ENCODE peak calls at places on chromosomes 16 and 17, in six cellular contexts. One of them, this sample, is unnamed. For H3K9me3, the result is how much of the 10 kb centered on the place peaks cover.

GRCh38 chr16:20707461-20707860 is 10.0 kb upstream of the ACSM1 start:
- DNase-seq in suprapubic skin: no peak
- DNase-seq in thoracic aorta: no peak
- DNase-seq in IMR-90: no peak
- DNase-seq in NT2/D1: no peak
- DNase-seq in PC-3: no peak
- DNase-seq in this sample: no peak

GRCh38 chr17:19702231-19702641 is 14.1 kb downstream of the SLC47A2 start:
- DNase-seq in suprapubic skin: no peak
- DNase-seq in thoracic aorta: no peak
- DNase-seq in IMR-90: no peak
- DNase-seq in NT2/D1: no peak
- DNase-seq in PC-3: no peak
- DNase-seq in this sample: no peak

GRCh38 chr17:4947411-4948165 is 742 bp downstream of the PFN1 start:
- DNase-seq in suprapubic skin: no peak
- DNase-seq in thoracic aorta: no peak
- DNase-seq in IMR-90: peak
- DNase-seq in NT2/D1: no peak
- DNase-seq in PC-3: peak
- DNase-seq in this sample: no peak

GRCh38 chr16:85900031-85900792 is 1.2 kb downstream of the IRF8 start:
- DNase-seq in suprapubic skin: no peak
- DNase-seq in thoracic aorta: no peak
- DNase-seq in IMR-90: no peak
- DNase-seq in NT2/D1: no peak
- DNase-seq in PC-3: no peak
- DNase-seq in this sample: no peak

GRCh38 chr17:66541461-66542182 is 239.2 kb downstream of the PRKCA start:
- DNase-seq in suprapubic skin: no peak
- DNase-seq in thoracic aorta: no peak
- DNase-seq in IMR-90: no peak
- DNase-seq in NT2/D1: no peak
- DNase-seq in PC-3: peak
- DNase-seq in this sample: no peak

GRCh38 chr17:42878123-42878880 is 22.3 kb upstream of the G6PC1 start:
- DNase-seq in suprapubic skin: no peak
- DNase-seq in thoracic aorta: no peak
- DNase-seq in IMR-90: no peak
- DNase-seq in NT2/D1: peak
- DNase-seq in PC-3: no peak
- DNase-seq in this sample: no peak

GRCh38 chr16:50797456-50797855 is 55.6 kb downstream of the CYLD start:
- DNase-seq in suprapubic skin: no peak
- DNase-seq in thoracic aorta: no peak
- DNase-seq in IMR-90: peak
- DNase-seq in NT2/D1: no peak
- DNase-seq in PC-3: no peak
- DNase-seq in this sample: no peak

GRCh38 chr16:3249451-3249850 is 7.0 kb downstream of the MEFV start:
- DNase-seq in suprapubic skin: no peak
- DNase-seq in thoracic aorta: no peak
- DNase-seq in IMR-90: no peak
- DNase-seq in NT2/D1: no peak
- DNase-seq in PC-3: no peak
- DNase-seq in this sample: no peak

GRCh38 chr16:62201911-62202310 is 165.7 kb upstream of the CDH8 start:
- DNase-seq in suprapubic skin: no peak
- DNase-seq in thoracic aorta: no peak
- DNase-seq in IMR-90: no peak
- DNase-seq in NT2/D1: no peak
- DNase-seq in PC-3: no peak
- DNase-seq in this sample: peak

GRCh38 chr16:2250652-2251280 is 621 bp downstream of the ECI1 start:
- DNase-seq in suprapubic skin: peak
- DNase-seq in thoracic aorta: no peak
- DNase-seq in IMR-90: no peak
- DNase-seq in NT2/D1: no peak
- DNase-seq in PC-3: no peak
- DNase-seq in this sample: no peak

GRCh38 chr17:82231562-82232321 is 2.9 kb downstream of the SLC16A3 start:
- DNase-seq in suprapubic skin: peak
- DNase-seq in thoracic aorta: no peak
- DNase-seq in IMR-90: peak
- DNase-seq in NT2/D1: no peak
- DNase-seq in PC-3: peak
- DNase-seq in this sample: no peak

GRCh38 chr16:80459331-80459777 is 81.4 kb upstream of the DYNLRB2 start:
- DNase-seq in suprapubic skin: no peak
- DNase-seq in thoracic aorta: no peak
- DNase-seq in IMR-90: no peak
- DNase-seq in NT2/D1: peak
- DNase-seq in PC-3: no peak
- DNase-seq in this sample: no peak

GRCh38 chr16:11038777-11039176 is 94.4 kb downstream of the CLEC16A start:
- DNase-seq in suprapubic skin: no peak
- DNase-seq in thoracic aorta: no peak
- DNase-seq in IMR-90: no peak
- DNase-seq in NT2/D1: no peak
- DNase-seq in PC-3: peak
- DNase-seq in this sample: no peak

GRCh38 chr17:6567528-6568185 is 11.3 kb upstream of the PITPNM3 start:
- DNase-seq in suprapubic skin: peak
- DNase-seq in thoracic aorta: no peak
- DNase-seq in IMR-90: no peak
- DNase-seq in NT2/D1: no peak
- DNase-seq in PC-3: no peak
- DNase-seq in this sample: no peak

GRCh38 chr16:84138824-84139627 is 6.0 kb downstream of the HSDL1 start:
- DNase-seq in suprapubic skin: no peak
- DNase-seq in thoracic aorta: no peak
- DNase-seq in IMR-90: peak
- DNase-seq in NT2/D1: no peak
- DNase-seq in PC-3: peak
- DNase-seq in this sample: no peak

GRCh38 chr17:14701901-14702300 is 401.0 kb downstream of the HS3ST3B1 start:
- DNase-seq in suprapubic skin: no peak
- DNase-seq in thoracic aorta: no peak
- DNase-seq in IMR-90: no peak
- DNase-seq in NT2/D1: no peak
- DNase-seq in PC-3: no peak
- DNase-seq in this sample: no peak

GRCh38 chr17:79610151-79610645 is 653 bp downstream of the RBFOX3 start:
- DNase-seq in suprapubic skin: no peak
- DNase-seq in thoracic aorta: no peak
- DNase-seq in IMR-90: no peak
- DNase-seq in NT2/D1: no peak
- DNase-seq in PC-3: no peak
- DNase-seq in this sample: no peak
- H3K4me3 ChIP-seq in suprapubic skin: no peak
- H3K4me3 ChIP-seq in thoracic aorta: no peak
- H3K4me3 ChIP-seq in IMR-90: no peak
- H3K4me3 ChIP-seq in NT2/D1: peak
- H3K4me3 ChIP-seq in PC-3: no peak
- H3K4me3 ChIP-seq in this sample: peak

DNA sequence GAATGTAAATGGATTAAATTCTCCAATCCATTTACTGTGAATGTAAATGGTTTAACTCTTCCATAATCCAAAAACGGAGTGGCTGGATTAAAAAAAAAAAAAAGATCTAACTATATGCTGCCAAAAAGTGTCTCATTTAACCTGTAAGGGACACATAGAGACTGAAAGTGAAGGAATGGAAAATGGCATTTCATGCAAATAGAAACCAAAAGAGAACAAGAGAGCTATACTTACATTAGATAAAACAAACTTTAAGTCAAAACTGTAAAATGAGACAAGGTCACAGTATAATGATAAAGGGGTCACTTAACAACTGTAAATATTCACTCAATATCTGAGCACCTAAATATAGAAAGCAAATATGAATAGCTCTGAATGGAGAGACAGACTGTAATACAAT is 36.6 kb downstream of the CDR2 start:
- DNase-seq in suprapubic skin: no peak
- DNase-seq in thoracic aorta: no peak
- DNase-seq in IMR-90: no peak
- DNase-seq in NT2/D1: no peak
- DNase-seq in PC-3: no peak
- DNase-seq in this sample: no peak
- H3K9me3 ChIP-seq in suprapubic skin: under half
- H3K9me3 ChIP-seq in thoracic aorta: under half
- H3K9me3 ChIP-seq in IMR-90: under half
- H3K9me3 ChIP-seq in NT2/D1: under half
- H3K9me3 ChIP-seq in PC-3: under half
- H3K9me3 ChIP-seq in this sample: under half

GRCh38 chr17:28646039-28646754 is 1.2 kb upstream of the BLTP2 start:
- DNase-seq in suprapubic skin: peak
- DNase-seq in thoracic aorta: no peak
- DNase-seq in IMR-90: no peak
- DNase-seq in NT2/D1: no peak
- DNase-seq in PC-3: no peak
- DNase-seq in this sample: no peak

GRCh38 chr17:28643979-28644781 is 778 bp downstream of the BLTP2 start:
- DNase-seq in suprapubic skin: peak
- DNase-seq in thoracic aorta: no peak
- DNase-seq in IMR-90: peak
- DNase-seq in NT2/D1: no peak
- DNase-seq in PC-3: peak
- DNase-seq in this sample: peak

GRCh38 chr17:28644782-28645575 is at the start of gene BLTP2:
- DNase-seq in suprapubic skin: peak
- DNase-seq in thoracic aorta: peak
- DNase-seq in IMR-90: peak
- DNase-seq in NT2/D1: peak
- DNase-seq in PC-3: peak
- DNase-seq in this sample: peak

GRCh38 chr17:28648698-28649097 is 3.7 kb upstream of the BLTP2 start:
- DNase-seq in suprapubic skin: no peak
- DNase-seq in thoracic aorta: no peak
- DNase-seq in IMR-90: no peak
- DNase-seq in NT2/D1: no peak
- DNase-seq in PC-3: no peak
- DNase-seq in this sample: no peak

GRCh38 chr17:28645576-28645939 is 600 bp upstream of the BLTP2 start:
- DNase-seq in suprapubic skin: no peak
- DNase-seq in thoracic aorta: no peak
- DNase-seq in IMR-90: no peak
- DNase-seq in NT2/D1: no peak
- DNase-seq in PC-3: no peak
- DNase-seq in this sample: no peak
- H3K4me3 ChIP-seq in suprapubic skin: peak
- H3K4me3 ChIP-seq in thoracic aorta: peak
- H3K4me3 ChIP-seq in IMR-90: peak
- H3K4me3 ChIP-seq in NT2/D1: peak
- H3K4me3 ChIP-seq in PC-3: peak
- H3K4me3 ChIP-seq in this sample: peak

GRCh38 chr17:61641084-61641483 is 50.1 kb upstream of the NACA2 start:
- DNase-seq in suprapubic skin: no peak
- DNase-seq in thoracic aorta: no peak
- DNase-seq in IMR-90: no peak
- DNase-seq in NT2/D1: no peak
- DNase-seq in PC-3: no peak
- DNase-seq in this sample: no peak
- H3K9me3 ChIP-seq in suprapubic skin: under half
- H3K9me3 ChIP-seq in thoracic aorta: under half
- H3K9me3 ChIP-seq in IMR-90: under half
- H3K9me3 ChIP-seq in NT2/D1: under half
- H3K9me3 ChIP-seq in PC-3: under half
- H3K9me3 ChIP-seq in this sample: under half

GRCh38 chr16:77434022-77434364 is 841 bp downstream of the ADAMTS18 start:
- DNase-seq in suprapubic skin: no peak
- DNase-seq in thoracic aorta: no peak
- DNase-seq in IMR-90: no peak
- DNase-seq in NT2/D1: no peak
- DNase-seq in PC-3: no peak
- DNase-seq in this sample: no peak
- H3K4me3 ChIP-seq in suprapubic skin: peak
- H3K4me3 ChIP-seq in thoracic aorta: no peak
- H3K4me3 ChIP-seq in IMR-90: no peak
- H3K4me3 ChIP-seq in NT2/D1: peak
- H3K4me3 ChIP-seq in PC-3: no peak
- H3K4me3 ChIP-seq in this sample: peak

DNA sequence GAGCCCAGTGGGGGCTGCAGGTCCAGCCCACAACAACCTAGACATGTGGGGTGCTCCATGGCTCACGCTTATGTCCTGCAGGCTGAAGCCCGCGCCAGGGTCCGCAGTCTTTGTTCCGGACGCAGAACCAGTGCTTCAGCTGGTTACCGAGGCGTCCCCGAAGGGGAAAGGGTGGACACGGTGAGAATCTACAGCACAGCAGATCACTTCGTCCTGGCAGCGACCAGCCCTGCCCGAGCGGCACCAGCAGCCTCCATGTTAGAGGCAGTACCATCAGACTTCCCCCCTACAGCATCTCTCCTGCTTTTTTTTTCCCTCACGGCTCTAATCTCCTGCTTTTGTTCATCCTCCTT is 1736.4 kb downstream of the TP53TG3F start:
- DNase-seq in suprapubic skin: no peak
- DNase-seq in thoracic aorta: no peak
- DNase-seq in IMR-90: no peak
- DNase-seq in NT2/D1: no peak
- DNase-seq in PC-3: no peak
- DNase-seq in this sample: no peak
- H3K9me3 ChIP-seq in suprapubic skin: under half
- H3K9me3 ChIP-seq in thoracic aorta: under half
- H3K9me3 ChIP-seq in IMR-90: under half
- H3K9me3 ChIP-seq in NT2/D1: under half
- H3K9me3 ChIP-seq in PC-3: under half
- H3K9me3 ChIP-seq in this sample: under half

This sample was measured in iPS DF 6.9.